ENCODE peak calls at places on chromosomes 7 and 10, in nine cellular contexts. V, B, L, R, A, N, O, U and H are unnamed samples.

GRCh38 chr7:37247881-37248280 is 200.8 kb downstream of the ELMO1 start:
- DNase-seq in R (no peak), U (no peak), A (no peak), V (peak; percentile 60), B (no peak), O (peak; percentile 39), N (no peak), L (peak; percentile 9), H (no peak)

GRCh38 chr10:110209926-110210662 is 2.7 kb downstream of the MXI1 start:
- DNase-seq in V (peak; percentile 74), N (no peak), R (peak; percentile 40), U (peak; percentile 66), O (peak; percentile 83), B (peak; percentile 69), L (peak; percentile 69), A (peak; percentile 88), H (no peak)

GRCh38 chr7:35722054-35722849 is 27.3 kb upstream of the HERPUD2 start:
- DNase-seq in A (no peak), B (no peak), U (no peak), L (no peak), O (no peak), V (no peak), R (no peak), N (no peak), H (no peak)

GRCh38 chr7:100100420-100101015 is 679 bp downstream of the MCM7 start:
- DNase-seq in R (peak; percentile 97), V (peak; percentile 97), N (peak; percentile 94), A (peak; percentile 98), O (peak; percentile 96), U (peak; percentile 95), B (peak; percentile 93), L (peak; percentile 94), H (peak; percentile 97)

GRCh38 chr7:91267558-91267955 is 3.3 kb downstream of the FZD1 start:
- DNase-seq in B (no peak), N (no peak), V (no peak), L (no peak), R (no peak), U (peak; percentile 21), O (peak; percentile 18), A (no peak), H (peak; percentile 79)

GRCh38 chr10:22505923-22506685 is 160.8 kb downstream of the SPAG6 start:
- DNase-seq in V (peak; percentile 56), U (no peak), R (no peak), O (no peak), B (no peak), A (no peak), L (no peak), N (peak; percentile 57), H (peak; percentile 23)

GRCh38 chr10:29648114-29648982 is 13.6 kb upstream of the SVIL start:
- DNase-seq in L (no peak), A (no peak), U (no peak), N (no peak), O (no peak), R (peak; percentile 46), B (no peak), V (no peak), H (no peak)

GRCh38 chr7:2173184-2173827 is 59.4 kb downstream of the MAD1L1 start:
- DNase-seq in L (no peak), O (no peak), U (no peak), V (no peak), B (no peak), N (no peak), R (no peak), A (no peak), H (no peak)

GRCh38 chr7:1349351-1349761 is 109.9 kb downstream of the MICALL2 start:
- DNase-seq in O (no peak), A (no peak), N (no peak), R (no peak), L (no peak), B (peak; percentile 28), U (no peak), V (no peak), H (no peak)

GRCh38 chr7:33946094-33946699 is 40.9 kb downstream of the BMPER start:
- DNase-seq in V (no peak), O (no peak), U (no peak), B (no peak), L (no peak), R (no peak), N (no peak), A (no peak), H (no peak)

GRCh38 chr7:1483536-1484505 is 20.4 kb downstream of the INTS1 start:
- DNase-seq in V (no peak), O (no peak), N (no peak), B (no peak), U (no peak), A (no peak), R (no peak), L (no peak), H (no peak)

GRCh38 chr7:69599879-69600764 is 1.8 kb downstream of the AUTS2 start:
- DNase-seq in R (peak; percentile 2), N (no peak), V (peak; percentile 32), L (peak; percentile 19), A (no peak), B (no peak), U (peak; percentile 18), O (no peak), H (no peak)

GRCh38 chr10:89952314-89952713 is 250.9 kb downstream of the KIF20B start:
- DNase-seq in V (no peak), L (no peak), O (no peak), A (no peak), B (no peak), N (no peak), U (no peak), R (no peak), H (no peak)

GRCh38 chr10:72328045-72328828 is 26.5 kb downstream of the DNAJB12 start:
- DNase-seq in L (peak; percentile 88), B (no peak), U (peak; percentile 77), O (peak; percentile 76), N (no peak), V (peak; percentile 82), R (peak; percentile 91), A (peak; percentile 91), H (no peak)

GRCh38 chr7:45690762-45691150 is 116.6 kb downstream of the ADCY1 start:
- DNase-seq in L (no peak), N (no peak), R (no peak), O (no peak), B (no peak), A (no peak), U (no peak), V (no peak), H (no peak)

GRCh38 chr10:103104721-103105120 is 88.4 kb downstream of the NT5C2 start:
- DNase-seq in R (no peak), N (no peak), A (no peak), B (no peak), O (no peak), V (no peak), U (no peak), L (no peak), H (no peak)

GRCh38 chr10:29657719-29658274 is 23.0 kb upstream of the SVIL start:
- DNase-seq in V (no peak), N (peak; percentile 47), A (no peak), O (no peak), R (no peak), U (no peak), B (no peak), L (no peak), H (no peak)

GRCh38 chr7:142657376-142657775 is 91.9 kb upstream of the PRSS1 start:
- DNase-seq in L (no peak), U (no peak), N (no peak), B (no peak), R (no peak), A (no peak), O (no peak), V (no peak), H (no peak)

DNA sequence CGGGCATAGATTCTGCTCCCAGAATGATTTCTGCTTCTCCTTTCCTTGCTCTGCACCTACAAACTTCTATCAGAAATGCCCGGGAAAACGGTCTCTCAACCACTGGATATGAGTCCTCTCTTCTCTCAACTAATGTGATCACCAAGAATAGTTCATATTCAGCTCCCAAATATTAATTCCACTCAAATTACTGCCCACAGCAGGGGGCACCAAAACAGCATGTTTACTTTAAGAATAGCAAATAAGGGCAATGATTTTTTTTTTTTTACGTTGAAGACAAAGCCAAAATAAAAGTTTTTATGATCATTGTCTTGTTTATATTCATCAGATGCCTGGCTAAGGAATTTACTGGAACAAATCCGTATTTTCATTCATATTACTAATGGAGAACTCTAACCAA is 94.9 kb upstream of the PRSS1 start:
- DNase-seq in N (no peak), V (no peak), A (no peak), L (no peak), R (no peak), O (no peak), U (no peak), B (no peak), H (no peak)
- TF ChIP-seq CTCF in N (peak; percentile 32), V (no peak), A (no peak), L (no peak), R (no peak), O (no peak), U (no peak), B (no peak), H (no peak)

DNA sequence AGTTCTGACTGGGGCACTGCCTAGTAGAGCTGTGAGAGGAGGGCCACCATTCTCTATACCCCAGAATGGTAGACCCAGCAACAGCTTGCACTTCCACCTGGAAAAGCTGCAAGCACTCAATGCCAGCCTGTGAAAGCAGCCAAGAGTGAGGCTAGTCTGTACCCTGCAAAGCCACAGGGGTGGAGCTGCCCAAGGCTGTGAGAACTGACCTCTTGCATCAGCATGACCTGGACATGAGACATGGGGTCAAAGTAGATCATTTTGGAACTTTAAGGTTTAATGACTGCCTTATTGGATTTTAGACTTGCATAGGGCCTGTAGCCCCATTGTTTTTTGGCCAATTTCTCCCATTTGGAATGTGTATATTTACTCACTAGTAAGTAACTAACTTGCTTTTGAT is 206.3 kb downstream of the TPK1 start:
- DNase-seq in O (no peak), A (no peak), R (no peak), B (no peak), V (no peak), L (no peak), U (no peak), N (no peak), H (no peak)
- H3K4me3 ChIP-seq in O (no peak overlapping the region), A (no peak overlapping the region), R (no peak overlapping the region), B (no peak overlapping the region), V (no peak overlapping the region), L (no peak overlapping the region), U (no peak overlapping the region), N (no peak overlapping the region), H (no peak overlapping the region)

GRCh38 chr10:61903184-61903990 is 1.9 kb downstream of the ARID5B start:
- DNase-seq in B (peak; percentile 77), V (peak; percentile 75), A (peak; percentile 76), U (peak; percentile 58), O (peak; percentile 64), N (no peak), L (peak; percentile 73), R (peak; percentile 84), H (no peak)
- TF ChIP-seq CTCF in B (peak; percentile 41), V (peak; percentile 28), A (no peak), U (peak; percentile 46), O (no peak), N (peak; percentile 31), L (peak; percentile 30), R (peak; percentile 14), H (peak; percentile 29)

DNA sequence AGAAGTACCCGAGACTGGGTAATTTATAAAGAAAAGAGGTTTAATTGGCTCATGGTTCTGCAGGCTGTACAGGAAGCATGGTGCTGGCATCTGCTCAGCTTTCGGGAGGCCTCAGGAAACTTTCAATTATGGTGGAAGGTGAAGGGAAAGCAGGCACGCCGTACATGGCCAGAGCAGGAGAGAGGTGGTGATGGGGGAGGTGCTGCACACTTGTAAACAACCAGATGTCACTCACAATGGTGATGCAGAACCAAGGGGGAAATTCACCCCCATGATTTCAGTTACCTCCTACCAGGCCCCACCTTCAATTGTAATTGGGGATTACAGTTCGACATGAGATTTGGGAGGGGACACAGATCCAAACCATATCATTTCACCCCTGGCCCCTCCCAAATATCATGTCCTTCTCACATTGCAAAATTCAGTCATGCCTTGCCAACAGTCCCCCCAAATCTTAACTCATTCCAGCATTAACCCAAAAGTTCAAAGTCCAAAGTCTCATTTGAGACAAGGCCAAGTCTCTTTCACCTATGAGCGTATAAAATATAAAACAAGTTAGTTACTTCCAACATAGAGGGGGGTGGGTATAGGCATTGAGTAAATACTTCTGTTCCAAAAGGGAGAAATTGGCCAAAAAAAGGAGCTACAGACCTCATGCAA is 50.0 kb downstream of the RSBN1L start:
- DNase-seq in L (no peak), B (no peak), A (no peak), U (no peak), V (no peak), O (no peak), N (no peak), R (no peak), H (no peak)
- H3K4me3 ChIP-seq in L (no peak overlapping the region), B (no peak overlapping the region), A (no peak overlapping the region), U (no peak overlapping the region), V (no peak overlapping the region), O (no peak overlapping the region), N (no peak overlapping the region), R (no peak overlapping the region), H (no peak overlapping the region)